ENCODE peak calls at places on chromosomes 7 and 10, in nine cellular contexts. One of them, this sample, is unnamed.
A peak's percentile ranks its signal among the peaks of the same experiment; 100 is the strongest.

GRCh38 chr10:31926765-31927596 is 1.6 kb downstream of the ARHGAP12 start:
- DNase-seq in GM12878: no peak
- DNase-seq in HepG2: no peak
- DNase-seq in WTC11: no peak
- DNase-seq in H1: no peak
- DNase-seq in HCT116: no peak
- DNase-seq in endothelial cell of umbilical vein: peak; percentile 11
- DNase-seq in A549: no peak
- DNase-seq in K562: peak; percentile 34
- DNase-seq in this sample: peak; percentile 9

GRCh38 chr10:120738658-120739057 is 112.5 kb upstream of the WDR11 start:
- DNase-seq in HepG2: no peak
- DNase-seq in HCT116: no peak
- DNase-seq in endothelial cell of umbilical vein: no peak
- DNase-seq in K562: no peak
- DNase-seq in H1: no peak
- DNase-seq in A549: no peak
- DNase-seq in GM12878: no peak
- DNase-seq in WTC11: no peak
- DNase-seq in this sample: no peak

GRCh38 chr10:43417950-43418768 is 9.2 kb upstream of the HNRNPF start:
- DNase-seq in WTC11: no peak
- DNase-seq in A549: no peak
- DNase-seq in HCT116: no peak
- DNase-seq in H1: no peak
- DNase-seq in HepG2: peak; percentile 92
- DNase-seq in GM12878: peak; percentile 78
- DNase-seq in endothelial cell of umbilical vein: peak; percentile 87
- DNase-seq in K562: peak; percentile 100
- DNase-seq in this sample: peak; percentile 99

GRCh38 chr10:23099816-23100215 is 4.4 kb downstream of the MSRB2 start:
- DNase-seq in HCT116: no peak
- DNase-seq in K562: no peak
- DNase-seq in endothelial cell of umbilical vein: peak; percentile 40
- DNase-seq in A549: no peak
- DNase-seq in WTC11: no peak
- DNase-seq in HepG2: peak; percentile 85
- DNase-seq in H1: no peak
- DNase-seq in GM12878: no peak
- DNase-seq in this sample: no peak

GRCh38 chr10:125840955-125841354 is 17.6 kb downstream of the BCCIP start:
- DNase-seq in H1: no peak
- DNase-seq in HepG2: no peak
- DNase-seq in GM12878: no peak
- DNase-seq in HCT116: no peak
- DNase-seq in K562: no peak
- DNase-seq in A549: no peak
- DNase-seq in WTC11: no peak
- DNase-seq in endothelial cell of umbilical vein: peak; percentile 71
- DNase-seq in this sample: no peak

GRCh38 chr7:135976312-135977019 is 693 bp downstream of the MTPN start:
- DNase-seq in endothelial cell of umbilical vein: peak; percentile 25
- DNase-seq in K562: peak; percentile 66
- DNase-seq in H1: peak; percentile 29
- DNase-seq in WTC11: peak; percentile 33
- DNase-seq in HepG2: peak; percentile 5
- DNase-seq in HCT116: peak; percentile 3
- DNase-seq in GM12878: no peak
- DNase-seq in A549: peak; percentile 27
- DNase-seq in this sample: no peak

GRCh38 chr7:421056-421991 is 98.3 kb downstream of the PDGFA start:
- DNase-seq in K562: no peak
- DNase-seq in WTC11: no peak
- DNase-seq in A549: no peak
- DNase-seq in HepG2: no peak
- DNase-seq in GM12878: no peak
- DNase-seq in H1: no peak
- DNase-seq in HCT116: no peak
- DNase-seq in endothelial cell of umbilical vein: no peak
- DNase-seq in this sample: no peak

GRCh38 chr7:142030846-142031245 is 35.2 kb downstream of the MGAM start:
- DNase-seq in HepG2: no peak
- DNase-seq in endothelial cell of umbilical vein: no peak
- DNase-seq in A549: no peak
- DNase-seq in K562: no peak
- DNase-seq in GM12878: no peak
- DNase-seq in H1: no peak
- DNase-seq in HCT116: no peak
- DNase-seq in WTC11: no peak
- DNase-seq in this sample: peak; percentile 61

GRCh38 chr7:133489906-133490305 is 237.0 kb downstream of the EXOC4 start:
- DNase-seq in A549: no peak
- DNase-seq in endothelial cell of umbilical vein: no peak
- DNase-seq in WTC11: no peak
- DNase-seq in K562: no peak
- DNase-seq in HepG2: no peak
- DNase-seq in HCT116: no peak
- DNase-seq in H1: no peak
- DNase-seq in GM12878: no peak
- DNase-seq in this sample: no peak

GRCh38 chr10:35056686-35057085 is 33.5 kb downstream of the CUL2 start:
- DNase-seq in HCT116: no peak
- DNase-seq in K562: no peak
- DNase-seq in endothelial cell of umbilical vein: peak; percentile 73
- DNase-seq in GM12878: no peak
- DNase-seq in H1: no peak
- DNase-seq in HepG2: no peak
- DNase-seq in A549: no peak
- DNase-seq in WTC11: no peak
- DNase-seq in this sample: no peak

GRCh38 chr7:68676789-68677535 is 921.3 kb upstream of the AUTS2 start:
- DNase-seq in HCT116: no peak
- DNase-seq in A549: no peak
- DNase-seq in H1: no peak
- DNase-seq in GM12878: no peak
- DNase-seq in K562: no peak
- DNase-seq in HepG2: no peak
- DNase-seq in endothelial cell of umbilical vein: no peak
- DNase-seq in WTC11: no peak
- DNase-seq in this sample: no peak

GRCh38 chr10:76675951-76676587 is 961.5 kb downstream of the KCNMA1 start:
- DNase-seq in HepG2: no peak
- DNase-seq in K562: no peak
- DNase-seq in A549: no peak
- DNase-seq in HCT116: no peak
- DNase-seq in endothelial cell of umbilical vein: no peak
- DNase-seq in H1: no peak
- DNase-seq in GM12878: no peak
- DNase-seq in WTC11: no peak
- DNase-seq in this sample: no peak

GRCh38 chr7:68904635-68905034 is 693.6 kb upstream of the AUTS2 start:
- DNase-seq in K562: no peak
- DNase-seq in endothelial cell of umbilical vein: no peak
- DNase-seq in A549: no peak
- DNase-seq in WTC11: no peak
- DNase-seq in HepG2: no peak
- DNase-seq in H1: no peak
- DNase-seq in GM12878: no peak
- DNase-seq in HCT116: no peak
- DNase-seq in this sample: no peak

GRCh38 chr7:47361746-47362215 is 220.1 kb downstream of the TNS3 start:
- DNase-seq in H1: no peak
- DNase-seq in HepG2: no peak
- DNase-seq in A549: no peak
- DNase-seq in WTC11: no peak
- DNase-seq in endothelial cell of umbilical vein: no peak
- DNase-seq in HCT116: peak; percentile 59
- DNase-seq in GM12878: peak; percentile 12
- DNase-seq in K562: no peak
- DNase-seq in this sample: no peak

GRCh38 chr10:83603708-83604107 is 535.6 kb upstream of the GHITM start:
- DNase-seq in WTC11: no peak
- DNase-seq in A549: no peak
- DNase-seq in HCT116: no peak
- DNase-seq in H1: no peak
- DNase-seq in endothelial cell of umbilical vein: peak; percentile 53
- DNase-seq in GM12878: peak; percentile 55
- DNase-seq in HepG2: no peak
- DNase-seq in K562: no peak
- DNase-seq in this sample: peak; percentile 7

GRCh38 chr7:37510043-37510634 is 61.5 kb upstream of the ELMO1 start:
- DNase-seq in GM12878: no peak
- DNase-seq in H1: no peak
- DNase-seq in A549: peak; percentile 18
- DNase-seq in WTC11: no peak
- DNase-seq in HepG2: peak; percentile 4
- DNase-seq in HCT116: no peak
- DNase-seq in K562: peak; percentile 34
- DNase-seq in endothelial cell of umbilical vein: peak; percentile 46
- DNase-seq in this sample: peak; percentile 55

GRCh38 chr7:47485640-47486435 is 96.1 kb downstream of the TNS3 start:
- DNase-seq in H1: no peak
- DNase-seq in endothelial cell of umbilical vein: no peak
- DNase-seq in A549: no peak
- DNase-seq in GM12878: no peak
- DNase-seq in HepG2: no peak
- DNase-seq in WTC11: no peak
- DNase-seq in K562: no peak
- DNase-seq in HCT116: no peak
- DNase-seq in this sample: no peak

GRCh38 chr10:200405-200804 is 65.2 kb downstream of the ZMYND11 start:
- DNase-seq in HCT116: no peak
- DNase-seq in endothelial cell of umbilical vein: no peak
- DNase-seq in WTC11: no peak
- DNase-seq in GM12878: no peak
- DNase-seq in HepG2: no peak
- DNase-seq in K562: no peak
- DNase-seq in A549: no peak
- DNase-seq in H1: no peak
- DNase-seq in this sample: no peak

GRCh38 chr10:103442031-103442461 is 10.1 kb downstream of the CALHM2 start:
- DNase-seq in GM12878: no peak
- DNase-seq in H1: no peak
- DNase-seq in A549: no peak
- DNase-seq in HepG2: no peak
- DNase-seq in endothelial cell of umbilical vein: no peak
- DNase-seq in HCT116: no peak
- DNase-seq in WTC11: no peak
- DNase-seq in K562: no peak
- DNase-seq in this sample: no peak

DNA sequence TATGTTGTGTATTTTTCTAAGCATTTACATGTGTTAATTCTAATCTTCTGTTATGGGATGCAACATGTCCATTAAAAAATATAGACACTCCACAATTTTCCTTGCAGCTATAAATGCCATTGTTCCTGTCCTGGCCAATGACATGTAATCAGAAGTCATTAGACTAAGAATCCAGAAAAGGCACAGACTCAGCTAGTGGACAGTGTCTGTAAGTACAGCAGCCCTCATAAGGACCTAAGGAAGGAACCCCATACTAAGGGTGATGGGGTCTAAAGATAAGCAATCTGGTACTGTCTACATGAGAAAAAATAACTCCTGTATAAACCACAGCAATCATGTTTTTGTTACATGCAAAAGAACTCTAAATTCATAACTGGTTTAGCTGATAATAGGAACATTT is 115.9 kb downstream of the GPR85 start:
- DNase-seq in HepG2: no peak
- DNase-seq in A549: no peak
- DNase-seq in HCT116: peak; percentile 4
- DNase-seq in K562: peak; percentile 27
- DNase-seq in WTC11: no peak
- DNase-seq in endothelial cell of umbilical vein: no peak
- DNase-seq in H1: no peak
- DNase-seq in GM12878: no peak
- DNase-seq in this sample: no peak
- TF ChIP-seq CTCF in HepG2: no peak
- TF ChIP-seq CTCF in A549: no peak
- TF ChIP-seq CTCF in HCT116: peak; percentile 41
- TF ChIP-seq CTCF in K562: peak; percentile 16
- TF ChIP-seq CTCF in WTC11: no peak
- TF ChIP-seq CTCF in endothelial cell of umbilical vein: peak; percentile 1
- TF ChIP-seq CTCF in H1: no peak
- TF ChIP-seq CTCF in GM12878: peak; percentile 26
- TF ChIP-seq CTCF in this sample: no peak

GRCh38 chr10:132774179-132774904 is 11.6 kb downstream of the NKX6-2 start:
- DNase-seq in H1: no peak
- DNase-seq in HCT116: no peak
- DNase-seq in A549: no peak
- DNase-seq in WTC11: no peak
- DNase-seq in K562: no peak
- DNase-seq in endothelial cell of umbilical vein: no peak
- DNase-seq in GM12878: no peak
- DNase-seq in HepG2: peak; percentile 56
- DNase-seq in this sample: no peak
- TF ChIP-seq MAX in H1: no peak
- TF ChIP-seq MAX in HCT116: no peak
- TF ChIP-seq MAX in A549: no peak
- TF ChIP-seq MAX in WTC11: no peak
- TF ChIP-seq MAX in K562: no peak
- TF ChIP-seq MAX in endothelial cell of umbilical vein: no peak
- TF ChIP-seq MAX in GM12878: no peak
- TF ChIP-seq MAX in HepG2: peak; percentile 43
- TF ChIP-seq MAX in this sample: no peak

DNA sequence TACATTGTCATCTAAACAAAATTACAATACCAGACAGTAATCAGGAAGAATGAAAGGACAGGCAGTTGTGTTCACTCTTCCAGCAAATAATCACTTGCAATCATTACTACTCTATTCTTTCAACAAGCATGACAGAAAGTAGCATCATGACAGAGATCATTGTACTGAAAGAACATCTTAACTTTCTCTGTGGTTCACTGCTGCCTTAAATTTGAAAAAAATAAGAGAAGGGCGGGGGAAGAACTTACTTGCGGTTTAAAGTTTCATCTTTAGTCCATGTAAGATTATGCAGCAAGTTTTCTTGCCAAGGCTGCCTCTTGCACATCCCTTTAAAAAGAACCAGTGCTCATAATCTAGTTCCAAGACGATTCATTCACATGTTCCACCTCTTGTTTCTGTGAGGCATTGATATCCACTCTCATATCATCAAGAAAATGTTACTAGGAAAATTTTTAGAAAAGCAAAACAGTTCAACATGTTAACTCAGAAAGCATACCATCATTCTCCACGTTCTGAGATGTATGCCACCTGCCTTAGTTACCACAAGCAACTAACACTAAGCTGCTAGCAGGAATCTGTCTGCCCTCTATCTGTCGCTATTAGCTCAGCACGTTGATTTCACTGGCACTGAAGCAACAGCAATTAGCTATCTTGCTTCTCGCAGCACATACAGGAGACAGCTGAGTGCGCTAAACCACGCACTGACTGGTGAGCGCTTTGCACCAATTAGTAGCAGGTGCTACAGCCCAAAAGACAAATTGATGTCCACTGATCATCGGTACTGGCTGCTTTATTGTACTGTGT is at the start of gene PCDH15:
- DNase-seq in HCT116: no peak
- DNase-seq in H1: peak; percentile 15
- DNase-seq in WTC11: peak; percentile 47
- DNase-seq in GM12878: peak; percentile 1
- DNase-seq in A549: no peak
- DNase-seq in K562: no peak
- DNase-seq in endothelial cell of umbilical vein: peak; percentile 80
- DNase-seq in HepG2: peak; percentile 14
- DNase-seq in this sample: peak; percentile 19
- TF ChIP-seq CTCF in HCT116: no peak
- TF ChIP-seq CTCF in H1: no peak
- TF ChIP-seq CTCF in WTC11: no peak
- TF ChIP-seq CTCF in GM12878: no peak
- TF ChIP-seq CTCF in A549: no peak
- TF ChIP-seq CTCF in K562: no peak
- TF ChIP-seq CTCF in endothelial cell of umbilical vein: peak; percentile 66
- TF ChIP-seq CTCF in HepG2: peak; percentile 49
- TF ChIP-seq CTCF in this sample: no peak

GRCh38 chr7:155856656-155857055 is 44.4 kb upstream of the SHH start:
- DNase-seq in endothelial cell of umbilical vein: no peak
- DNase-seq in HCT116: no peak
- DNase-seq in HepG2: no peak
- DNase-seq in GM12878: no peak
- DNase-seq in A549: no peak
- DNase-seq in H1: no peak
- DNase-seq in K562: no peak
- DNase-seq in WTC11: no peak
- DNase-seq in this sample: no peak
- TF ChIP-seq MAX in endothelial cell of umbilical vein: no peak
- TF ChIP-seq MAX in HCT116: no peak
- TF ChIP-seq MAX in HepG2: no peak
- TF ChIP-seq MAX in GM12878: no peak
- TF ChIP-seq MAX in A549: no peak
- TF ChIP-seq MAX in H1: no peak
- TF ChIP-seq MAX in K562: no peak
- TF ChIP-seq MAX in WTC11: no peak
- TF ChIP-seq MAX in this sample: no peak